ENCODE peak calls at places on chromosomes 2 and 18, in ten cellular contexts. Z, W, D, C, X, A, I, N, Q and G are unnamed samples.

GRCh38 chr2:85353876-85354285 is 447 bp downstream of the RETSAT start:
- DNase-seq in Z (peak; percentile 6), W (peak; percentile 35), D (peak; percentile 66), C (peak; percentile 20), X (peak; percentile 41), A (peak; percentile 76), I (peak; percentile 12), N (peak; percentile 89), Q (no peak), G (peak; percentile 29)

GRCh38 chr2:157476915-157477709 is 33.2 kb upstream of the CYTIP start:
- DNase-seq in Z (peak; percentile 8), W (no peak), D (no peak), C (no peak), X (no peak), A (no peak), I (no peak), N (no peak), Q (no peak), G (peak; percentile 10)

GRCh38 chr2:166593403-166593802 is 99.4 kb upstream of the SCN7A start:
- DNase-seq in Z (peak; percentile 96), W (no peak), D (no peak), C (no peak), X (no peak), A (no peak), I (no peak), N (no peak), Q (no peak), G (peak; percentile 72)

GRCh38 chr2:189506514-189506976 is 65.3 kb downstream of the WDR75 start:
- DNase-seq in Z (peak; percentile 47), W (no peak), D (no peak), C (no peak), X (no peak), A (no peak), I (peak; percentile 50), N (no peak), Q (no peak), G (peak; percentile 58)

GRCh38 chr2:197205590-197206215 is 104.9 kb downstream of the ANKRD44 start:
- DNase-seq in Z (no peak), W (no peak), D (no peak), C (peak; percentile 72), X (no peak), A (no peak), I (no peak), N (peak; percentile 77), Q (peak; percentile 85), G (no peak)

GRCh38 chr18:32669549-32670165 is 103.2 kb downstream of the KLHL14 start:
- DNase-seq in Z (no peak), W (no peak), D (no peak), C (peak; percentile 1), X (no peak), A (no peak), I (no peak), N (no peak), Q (no peak), G (no peak)

GRCh38 chr2:73091164-73091563 is 19.7 kb upstream of the SFXN5 start:
- DNase-seq in Z (peak; percentile 52), W (no peak), D (no peak), C (no peak), X (no peak), A (no peak), I (no peak), N (no peak), Q (no peak), G (no peak)

GRCh38 chr2:24164416-24164973 is 10.4 kb upstream of the FAM228A start:
- DNase-seq in Z (no peak), W (no peak), D (peak; percentile 59), C (peak; percentile 67), X (no peak), A (no peak), I (peak; percentile 22), N (peak; percentile 56), Q (peak; percentile 21), G (no peak)

GRCh38 chr18:11553098-11553940 is 56.1 kb upstream of the SLC35G4 start:
- DNase-seq in Z (peak; percentile 59), W (no peak), D (no peak), C (peak; percentile 70), X (no peak), A (no peak), I (peak; percentile 45), N (no peak), Q (no peak), G (peak; percentile 68)

GRCh38 chr2:233409286-233409991 is 55.1 kb downstream of the DGKD start:
- DNase-seq in Z (no peak), W (no peak), D (no peak), C (no peak), X (no peak), A (no peak), I (no peak), N (peak; percentile 72), Q (no peak), G (no peak)

GRCh38 chr18:2588666-2589344 is 17.4 kb downstream of the NDC80 start:
- DNase-seq in Z (no peak), W (no peak), D (no peak), C (no peak), X (no peak), A (no peak), I (no peak), N (no peak), Q (no peak), G (no peak)

GRCh38 chr18:33839452-33840225 is 261.6 kb downstream of the ASXL3 start:
- DNase-seq in Z (peak; percentile 48), W (no peak), D (no peak), C (peak; percentile 80), X (no peak), A (no peak), I (peak; percentile 4), N (no peak), Q (no peak), G (peak; percentile 56)

GRCh38 chr2:127049927-127050802 is 56.8 kb downstream of the BIN1 start:
- DNase-seq in Z (peak; percentile 41), W (no peak), D (peak; percentile 68), C (peak; percentile 52), X (peak; percentile 59), A (no peak), I (no peak), N (peak; percentile 77), Q (no peak), G (peak; percentile 21)

GRCh38 chr2:130756721-130757195 is 1.4 kb downstream of the AMER3 start:
- DNase-seq in Z (no peak), W (no peak), D (no peak), C (no peak), X (no peak), A (no peak), I (no peak), N (no peak), Q (no peak), G (no peak)

GRCh38 chr18:52367962-52368745 is 28.2 kb downstream of the DCC start:
- DNase-seq in Z (no peak), W (no peak), D (no peak), C (no peak), X (no peak), A (no peak), I (no peak), N (no peak), Q (no peak), G (no peak)

GRCh38 chr2:220334210-220334609 is 706.8 kb downstream of the SLC4A3 start:
- DNase-seq in Z (peak; percentile 19), W (peak; percentile 69), D (no peak), C (no peak), X (no peak), A (no peak), I (no peak), N (no peak), Q (no peak), G (no peak)

GRCh38 chr2:70921031-70921430 is 14.7 kb upstream of the ATP6V1B1 start:
- DNase-seq in Z (no peak), W (no peak), D (no peak), C (no peak), X (no peak), A (no peak), I (no peak), N (peak; percentile 23), Q (no peak), G (no peak)

GRCh38 chr2:8285081-8285480 is 396.8 kb upstream of the ID2 start:
- DNase-seq in Z (no peak), W (no peak), D (no peak), C (peak; percentile 24), X (no peak), A (no peak), I (peak; percentile 7), N (no peak), Q (no peak), G (no peak)
- H3K9me3 ChIP-seq in Z (no peaks in the 10 kb centered on the region), W (no peaks in the 10 kb centered on the region), D (no peaks in the 10 kb centered on the region), C (no peaks in the 10 kb centered on the region), X (no peaks in the 10 kb centered on the region), A (no peaks in the 10 kb centered on the region), I (no peaks in the 10 kb centered on the region), N (no peaks in the 10 kb centered on the region), Q (no peaks in the 10 kb centered on the region), G (no peaks in the 10 kb centered on the region)

GRCh38 chr2:231162036-231162345 is 36.4 kb upstream of the ARMC9 start:
- DNase-seq in Z (peak; percentile 99), W (no peak), D (no peak), C (no peak), X (no peak), A (no peak), I (no peak), N (no peak), Q (no peak), G (peak; percentile 100)
- TF ChIP-seq CTCF in Z (no peak), W (no peak), D (no peak), C (no peak), X (no peak), A (no peak), I (no peak), N (no peak), Q (no peak), G (no peak)

DNA sequence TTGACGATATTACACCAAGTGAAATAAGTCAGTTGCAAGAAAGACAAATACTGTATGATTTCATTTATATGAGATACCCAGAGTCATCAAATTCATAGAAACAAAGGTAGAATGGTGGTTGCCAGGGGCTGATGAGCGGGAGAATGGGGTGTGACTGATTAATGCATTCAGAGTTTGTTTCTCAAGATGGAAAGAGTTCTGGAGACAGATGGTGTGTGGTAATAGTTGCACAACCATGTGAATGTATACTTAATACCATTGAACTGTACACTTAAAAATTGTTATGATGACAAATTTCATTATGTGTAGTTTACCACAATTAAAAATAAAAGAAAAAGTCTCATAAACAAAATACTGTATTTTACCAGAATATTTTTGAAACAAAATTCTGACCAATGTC is 117.3 kb downstream of the PIGN start:
- DNase-seq in Z (peak; percentile 35), W (no peak), D (no peak), C (no peak), X (no peak), A (no peak), I (no peak), N (no peak), Q (no peak), G (no peak)
- H3K9me3 ChIP-seq in Z (no peaks in the 10 kb centered on the region), W (no peaks in the 10 kb centered on the region), D (no peaks in the 10 kb centered on the region), C (no peaks in the 10 kb centered on the region), X (no peaks in the 10 kb centered on the region), A (no peaks in the 10 kb centered on the region), I (no peaks in the 10 kb centered on the region), N (no peaks in the 10 kb centered on the region), Q (no peaks in the 10 kb centered on the region), G (no peaks in the 10 kb centered on the region)

GRCh38 chr2:13057671-13058070 is 340.9 kb downstream of the TRIB2 start:
- DNase-seq in Z (no peak), W (no peak), D (no peak), C (no peak), X (no peak), A (no peak), I (no peak), N (no peak), Q (no peak), G (no peak)
- TF ChIP-seq CTCF in Z (no peak), W (no peak), D (no peak), C (no peak), X (no peak), A (no peak), I (no peak), N (no peak), Q (no peak), G (no peak)

GRCh38 chr2:89819809-89820208 is 1128.3 kb downstream of the RPIA start:
- DNase-seq in Z (no peak), W (no peak), D (no peak), C (no peak), X (no peak), A (no peak), I (no peak), N (no peak), Q (no peak), G (no peak)
- H3K9me3 ChIP-seq in Z (peaks cover 33% of the 10 kb centered on the region), W (peaks cover 74% of the 10 kb centered on the region), D (peaks cover 8% of the 10 kb centered on the region), C (peaks cover 48% of the 10 kb centered on the region), X (peaks cover 25% of the 10 kb centered on the region), A (peaks cover 12% of the 10 kb centered on the region), I (peaks cover 38% of the 10 kb centered on the region), N (peaks cover 44% of the 10 kb centered on the region), Q (peaks cover 62% of the 10 kb centered on the region), G (peaks cover 14% of the 10 kb centered on the region)